ENCODE peak calls at places on chromosomes 6 and 20, in five cellular contexts. One of them, this sample, is unnamed.

GRCh38 chr20:59937150-59937549 is 3.0 kb downstream of the PPP1R3D start:
- DNase-seq in CD8-positive, alpha-beta T cell: no peak
- DNase-seq in HCT116: no peak
- DNase-seq in GM23338: no peak
- DNase-seq in aorta: no peak
- DNase-seq in this sample: no peak

GRCh38 chr20:58421497-58421850 is 32.4 kb downstream of the VAPB start:
- DNase-seq in CD8-positive, alpha-beta T cell: no peak
- DNase-seq in HCT116: no peak
- DNase-seq in GM23338: no peak
- DNase-seq in aorta: no peak
- DNase-seq in this sample: no peak

GRCh38 chr6:71260205-71260604 is 28.4 kb upstream of the OGFRL1 start:
- DNase-seq in CD8-positive, alpha-beta T cell: no peak
- DNase-seq in HCT116: no peak
- DNase-seq in GM23338: no peak
- DNase-seq in aorta: no peak
- DNase-seq in this sample: no peak

GRCh38 chr6:106527979-106528378 is 101.3 kb downstream of the RTN4IP1 start:
- DNase-seq in CD8-positive, alpha-beta T cell: no peak
- DNase-seq in HCT116: peak; percentile 83
- DNase-seq in GM23338: no peak
- DNase-seq in aorta: no peak
- DNase-seq in this sample: no peak

GRCh38 chr6:44564906-44565524 is 177.5 kb downstream of the CDC5L start:
- DNase-seq in CD8-positive, alpha-beta T cell: no peak
- DNase-seq in HCT116: no peak
- DNase-seq in GM23338: no peak
- DNase-seq in aorta: no peak
- DNase-seq in this sample: no peak

GRCh38 chr6:7919871-7920270 is 9.3 kb upstream of the TXNDC5 start:
- DNase-seq in CD8-positive, alpha-beta T cell: no peak
- DNase-seq in HCT116: peak; percentile 60
- DNase-seq in GM23338: peak; percentile 27
- DNase-seq in aorta: no peak
- DNase-seq in this sample: peak; percentile 53

GRCh38 chr6:87366428-87366827 is 21.8 kb downstream of the C6orf163 start:
- DNase-seq in CD8-positive, alpha-beta T cell: no peak
- DNase-seq in HCT116: no peak
- DNase-seq in GM23338: no peak
- DNase-seq in aorta: no peak
- DNase-seq in this sample: no peak

GRCh38 chr20:24098886-24099285 is 110.3 kb upstream of the GGTLC1 start:
- DNase-seq in CD8-positive, alpha-beta T cell: no peak
- DNase-seq in HCT116: no peak
- DNase-seq in GM23338: no peak
- DNase-seq in aorta: no peak
- DNase-seq in this sample: no peak

GRCh38 chr6:160254467-160255312 is 3.9 kb downstream of the SLC22A2 start:
- DNase-seq in CD8-positive, alpha-beta T cell: no peak
- DNase-seq in HCT116: no peak
- DNase-seq in GM23338: no peak
- DNase-seq in aorta: no peak
- DNase-seq in this sample: peak; percentile 96

GRCh38 chr6:167410510-167410909 is 85.6 kb downstream of the TTLL2 start:
- DNase-seq in CD8-positive, alpha-beta T cell: no peak
- DNase-seq in HCT116: no peak
- DNase-seq in GM23338: no peak
- DNase-seq in aorta: no peak
- DNase-seq in this sample: no peak

GRCh38 chr6:11218827-11219826 is 13.3 kb downstream of the NEDD9 start:
- DNase-seq in CD8-positive, alpha-beta T cell: no peak
- DNase-seq in HCT116: no peak
- DNase-seq in GM23338: no peak
- DNase-seq in aorta: no peak
- DNase-seq in this sample: peak; percentile 52

GRCh38 chr20:60583741-60584140 is 625.5 kb downstream of the CDH26 start:
- DNase-seq in CD8-positive, alpha-beta T cell: no peak
- DNase-seq in HCT116: no peak
- DNase-seq in GM23338: no peak
- DNase-seq in aorta: no peak
- DNase-seq in this sample: no peak

GRCh38 chr20:36677422-36677771 is 31.4 kb upstream of the SLA2 start:
- DNase-seq in CD8-positive, alpha-beta T cell: no peak
- DNase-seq in HCT116: no peak
- DNase-seq in GM23338: no peak
- DNase-seq in aorta: no peak
- DNase-seq in this sample: no peak

GRCh38 chr6:118216751-118217150 is 309.7 kb downstream of the SLC35F1 start:
- DNase-seq in CD8-positive, alpha-beta T cell: no peak
- DNase-seq in HCT116: no peak
- DNase-seq in GM23338: no peak
- DNase-seq in aorta: no peak
- DNase-seq in this sample: no peak

GRCh38 chr20:64047046-64047389 is 2.4 kb downstream of the SOX18 start:
- DNase-seq in CD8-positive, alpha-beta T cell: no peak
- DNase-seq in HCT116: no peak
- DNase-seq in GM23338: no peak
- DNase-seq in aorta: no peak
- DNase-seq in this sample: no peak

GRCh38 chr6:52108128-52108527 is 20.7 kb upstream of the PKHD1 start:
- DNase-seq in CD8-positive, alpha-beta T cell: no peak
- DNase-seq in HCT116: no peak
- DNase-seq in GM23338: peak; percentile 4
- DNase-seq in aorta: no peak
- DNase-seq in this sample: no peak

GRCh38 chr20:49245921-49246740 is 26.9 kb downstream of the DDX27 start:
- DNase-seq in CD8-positive, alpha-beta T cell: no peak
- DNase-seq in HCT116: peak; percentile 23
- DNase-seq in GM23338: peak; percentile 71
- DNase-seq in aorta: no peak
- DNase-seq in this sample: peak; percentile 46

GRCh38 chr6:135600931-135601330 is 103.4 kb upstream of the AHI1 start:
- DNase-seq in CD8-positive, alpha-beta T cell: no peak
- DNase-seq in HCT116: no peak
- DNase-seq in GM23338: no peak
- DNase-seq in aorta: no peak
- DNase-seq in this sample: no peak

GRCh38 chr6:49676671-49677281 is 36.6 kb downstream of the CRISP2 start:
- DNase-seq in CD8-positive, alpha-beta T cell: no peak
- DNase-seq in HCT116: no peak
- DNase-seq in GM23338: no peak
- DNase-seq in aorta: no peak
- DNase-seq in this sample: no peak

GRCh38 chr6:166815629-166816028 is 140.7 kb downstream of the RNASET2 start:
- DNase-seq in CD8-positive, alpha-beta T cell: no peak
- DNase-seq in HCT116: no peak
- DNase-seq in GM23338: peak; percentile 64
- DNase-seq in aorta: no peak
- DNase-seq in this sample: no peak

GRCh38 chr6:106300944-106301343 is 24.6 kb downstream of the ATG5 start:
- DNase-seq in CD8-positive, alpha-beta T cell: no peak
- DNase-seq in HCT116: no peak
- DNase-seq in GM23338: peak; percentile 53
- DNase-seq in aorta: no peak
- DNase-seq in this sample: peak; percentile 29

GRCh38 chr20:35901678-35902544 is 52.4 kb downstream of the SCAND1 start:
- DNase-seq in CD8-positive, alpha-beta T cell: no peak
- DNase-seq in HCT116: peak; percentile 23
- DNase-seq in GM23338: no peak
- DNase-seq in aorta: no peak
- DNase-seq in this sample: peak; percentile 40

GRCh38 chr6:54729716-54730115 is 116.9 kb upstream of the FAM83B start:
- DNase-seq in CD8-positive, alpha-beta T cell: no peak
- DNase-seq in HCT116: no peak
- DNase-seq in GM23338: no peak
- DNase-seq in aorta: no peak
- DNase-seq in this sample: no peak

GRCh38 chr20:36384022-36384619 is 78.0 kb downstream of the DLGAP4 start:
- DNase-seq in CD8-positive, alpha-beta T cell: peak; percentile 3
- DNase-seq in HCT116: peak; percentile 31
- DNase-seq in GM23338: peak; percentile 95
- DNase-seq in aorta: no peak
- DNase-seq in this sample: peak; percentile 22

GRCh38 chr20:50855498-50856474 is 60.9 kb downstream of the BCAS4 start:
- DNase-seq in CD8-positive, alpha-beta T cell: no peak
- DNase-seq in HCT116: no peak
- DNase-seq in GM23338: peak; percentile 66
- DNase-seq in aorta: no peak
- DNase-seq in this sample: peak; percentile 93

GRCh38 chr6:12403946-12404647 is 113.9 kb downstream of the EDN1 start:
- DNase-seq in CD8-positive, alpha-beta T cell: no peak
- DNase-seq in HCT116: no peak
- DNase-seq in GM23338: no peak
- DNase-seq in aorta: no peak
- DNase-seq in this sample: no peak

GRCh38 chr20:31894980-31895675 is 24.7 kb downstream of the TTLL9 start:
- DNase-seq in CD8-positive, alpha-beta T cell: no peak
- DNase-seq in HCT116: no peak
- DNase-seq in GM23338: peak; percentile 89
- DNase-seq in aorta: no peak
- DNase-seq in this sample: peak; percentile 51

GRCh38 chr20:59891581-59891980 is 41.9 kb downstream of the SYCP2 start:
- DNase-seq in CD8-positive, alpha-beta T cell: no peak
- DNase-seq in HCT116: no peak
- DNase-seq in GM23338: no peak
- DNase-seq in aorta: no peak
- DNase-seq in this sample: no peak

GRCh38 chr6:140017470-140017869 is 643.0 kb upstream of the CITED2 start:
- DNase-seq in CD8-positive, alpha-beta T cell: no peak
- DNase-seq in HCT116: no peak
- DNase-seq in GM23338: no peak
- DNase-seq in aorta: no peak
- DNase-seq in this sample: no peak

GRCh38 chr6:11925805-11926204 is 86.3 kb upstream of the HIVEP1 start:
- DNase-seq in CD8-positive, alpha-beta T cell: no peak
- DNase-seq in HCT116: no peak
- DNase-seq in GM23338: no peak
- DNase-seq in aorta: no peak
- DNase-seq in this sample: no peak

GRCh38 chr20:18331694-18332093 is 43.4 kb downstream of the ZNF133 start:
- DNase-seq in CD8-positive, alpha-beta T cell: no peak
- DNase-seq in HCT116: no peak
- DNase-seq in GM23338: no peak
- DNase-seq in aorta: no peak
- DNase-seq in this sample: no peak

GRCh38 chr20:34891166-34892062 is 15.0 kb downstream of the ACSS2 start:
- DNase-seq in CD8-positive, alpha-beta T cell: no peak
- DNase-seq in HCT116: peak; percentile 64
- DNase-seq in GM23338: no peak
- DNase-seq in aorta: no peak
- DNase-seq in this sample: no peak

GRCh38 chr6:29945421-29945820 is 3.1 kb downstream of the HLA-A start:
- DNase-seq in CD8-positive, alpha-beta T cell: no peak
- DNase-seq in HCT116: no peak
- DNase-seq in GM23338: no peak
- DNase-seq in aorta: no peak
- DNase-seq in this sample: no peak

GRCh38 chr6:150025201-150025917 is at the start of gene RAET1L:
- DNase-seq in CD8-positive, alpha-beta T cell: no peak
- DNase-seq in HCT116: peak; percentile 65
- DNase-seq in GM23338: peak; percentile 43
- DNase-seq in aorta: peak; percentile 79
- DNase-seq in this sample: peak; percentile 56

GRCh38 chr6:10359581-10359980 is 55.3 kb downstream of the TFAP2A start:
- DNase-seq in CD8-positive, alpha-beta T cell: no peak
- DNase-seq in HCT116: no peak
- DNase-seq in GM23338: no peak
- DNase-seq in aorta: no peak
- DNase-seq in this sample: no peak

GRCh38 chr20:46010491-46011405 is 2.0 kb downstream of the MMP9 start:
- DNase-seq in CD8-positive, alpha-beta T cell: peak; percentile 9
- DNase-seq in HCT116: no peak
- DNase-seq in GM23338: no peak
- DNase-seq in aorta: no peak
- DNase-seq in this sample: no peak

GRCh38 chr20:51628533-51629398 is 86.2 kb upstream of the NFATC2 start:
- DNase-seq in CD8-positive, alpha-beta T cell: no peak
- DNase-seq in HCT116: no peak
- DNase-seq in GM23338: no peak
- DNase-seq in aorta: no peak
- DNase-seq in this sample: peak; percentile 41

GRCh38 chr6:152981989-152982767 is 663 bp downstream of the FBXO5 start:
- DNase-seq in CD8-positive, alpha-beta T cell: no peak
- DNase-seq in HCT116: no peak
- DNase-seq in GM23338: peak; percentile 26
- DNase-seq in aorta: no peak
- DNase-seq in this sample: no peak

GRCh38 chr6:17418281-17419188 is 25.1 kb downstream of the CAP2 start:
- DNase-seq in CD8-positive, alpha-beta T cell: no peak
- DNase-seq in HCT116: no peak
- DNase-seq in GM23338: no peak
- DNase-seq in aorta: no peak
- DNase-seq in this sample: no peak

GRCh38 chr6:17419189-17419575 is 25.8 kb downstream of the CAP2 start:
- DNase-seq in CD8-positive, alpha-beta T cell: no peak
- DNase-seq in HCT116: no peak
- DNase-seq in GM23338: no peak
- DNase-seq in aorta: no peak
- DNase-seq in this sample: no peak

GRCh38 chr6:17417817-17418216 is 24.4 kb downstream of the CAP2 start:
- DNase-seq in CD8-positive, alpha-beta T cell: no peak
- DNase-seq in HCT116: no peak
- DNase-seq in GM23338: peak; percentile 76
- DNase-seq in aorta: no peak
- DNase-seq in this sample: no peak

GRCh38 chr6:17423018-17423417 is 29.6 kb downstream of the CAP2 start:
- DNase-seq in CD8-positive, alpha-beta T cell: no peak
- DNase-seq in HCT116: no peak
- DNase-seq in GM23338: no peak
- DNase-seq in aorta: no peak
- DNase-seq in this sample: no peak

GRCh38 chr6:17421406-17421805 is 28.0 kb downstream of the CAP2 start:
- DNase-seq in CD8-positive, alpha-beta T cell: no peak
- DNase-seq in HCT116: no peak
- DNase-seq in GM23338: no peak
- DNase-seq in aorta: no peak
- DNase-seq in this sample: no peak
- H3K27ac ChIP-seq in CD8-positive, alpha-beta T cell: no peak overlapping the region
- H3K27ac ChIP-seq in HCT116: no peak overlapping the region
- H3K27ac ChIP-seq in GM23338: no peak overlapping the region
- H3K27ac ChIP-seq in aorta: no peak overlapping the region
- H3K27ac ChIP-seq in this sample: no peak overlapping the region

GRCh38 chr20:33669873-33670640 is 3.3 kb downstream of the ACTL10 start:
- DNase-seq in CD8-positive, alpha-beta T cell: no peak
- DNase-seq in HCT116: no peak
- DNase-seq in GM23338: no peak
- DNase-seq in aorta: no peak
- DNase-seq in this sample: no peak
- H3K27ac ChIP-seq in CD8-positive, alpha-beta T cell: no peak overlapping the region
- H3K27ac ChIP-seq in HCT116: no peak overlapping the region
- H3K27ac ChIP-seq in GM23338: no peak overlapping the region
- H3K27ac ChIP-seq in aorta: no peak overlapping the region
- H3K27ac ChIP-seq in this sample: no peak overlapping the region

GRCh38 chr6:136791296-136792065 is 796 bp downstream of the MAP3K5 start:
- DNase-seq in CD8-positive, alpha-beta T cell: peak; percentile 37
- DNase-seq in HCT116: no peak
- DNase-seq in GM23338: peak; percentile 45
- DNase-seq in aorta: peak; percentile 87
- DNase-seq in this sample: peak; percentile 83
- H3K27ac ChIP-seq in CD8-positive, alpha-beta T cell: peak overlapping the region; percentile 96
- H3K27ac ChIP-seq in HCT116: peak overlapping the region; percentile 88
- H3K27ac ChIP-seq in GM23338: no peak overlapping the region
- H3K27ac ChIP-seq in aorta: peak overlapping the region; percentile 80
- H3K27ac ChIP-seq in this sample: peak overlapping the region; percentile 97

GRCh38 chr6:137133136-137133535 is 40.3 kb downstream of the IL22RA2 start:
- DNase-seq in CD8-positive, alpha-beta T cell: no peak
- DNase-seq in HCT116: no peak
- DNase-seq in GM23338: peak; percentile 45
- DNase-seq in aorta: no peak
- DNase-seq in this sample: peak; percentile 14
- H3K27ac ChIP-seq in CD8-positive, alpha-beta T cell: no peak overlapping the region
- H3K27ac ChIP-seq in HCT116: no peak overlapping the region
- H3K27ac ChIP-seq in GM23338: no peak overlapping the region
- H3K27ac ChIP-seq in aorta: no peak overlapping the region
- H3K27ac ChIP-seq in this sample: no peak overlapping the region